ENCODE peak calls at places on chromosomes 3 and 15, in nine cellular contexts. O, X, C, W, E, T, I, P and Q are unnamed samples.

GRCh38 chr3:147371771-147372340 is 34.5 kb downstream of the ZIC4 start:
- DNase-seq in O (no peak), X (no peak), C (no peak), W (no peak), E (no peak), T (no peak), I (no peak), P (no peak), Q (no peak)

GRCh38 chr15:45645026-45645980 is 10.5 kb downstream of the SQOR start:
- DNase-seq in O (no peak), X (no peak), C (peak; percentile 82), W (no peak), E (no peak), T (no peak), I (peak; percentile 65), P (no peak), Q (no peak)

GRCh38 chr15:90603893-90604292 is 74.2 kb downstream of the CRTC3 start:
- DNase-seq in O (no peak), X (peak; percentile 22), C (peak; percentile 59), W (peak; percentile 51), E (no peak), T (no peak), I (peak; percentile 19), P (no peak), Q (no peak)

GRCh38 chr3:108953210-108953609 is 469 bp downstream of the GUCA1C start:
- DNase-seq in O (no peak), X (no peak), C (no peak), W (no peak), E (no peak), T (no peak), I (peak; percentile 14), P (no peak), Q (no peak)

GRCh38 chr3:53495518-53496501 is 1.4 kb downstream of the CACNA1D start:
- DNase-seq in O (peak; percentile 54), X (no peak), C (no peak), W (no peak), E (peak; percentile 61), T (peak; percentile 58), I (no peak), P (no peak), Q (peak; percentile 26)

GRCh38 chr3:146581080-146581601 is 24.0 kb downstream of the PLSCR5 start:
- DNase-seq in O (no peak), X (no peak), C (no peak), W (no peak), E (no peak), T (no peak), I (no peak), P (no peak), Q (no peak)

GRCh38 chr3:152120606-152121291 is 148.0 kb upstream of the MBNL1 start:
- DNase-seq in O (no peak), X (no peak), C (no peak), W (no peak), E (no peak), T (no peak), I (no peak), P (no peak), Q (no peak)

GRCh38 chr3:31960793-31961431 is 20.1 kb downstream of the OSBPL10 start:
- DNase-seq in O (no peak), X (no peak), C (peak; percentile 63), W (no peak), E (no peak), T (peak; percentile 19), I (peak; percentile 76), P (no peak), Q (peak; percentile 71)

GRCh38 chr15:98177950-98178848 is 217.7 kb downstream of the ARRDC4 start:
- DNase-seq in O (peak; percentile 66), X (no peak), C (peak; percentile 82), W (no peak), E (peak; percentile 37), T (peak; percentile 36), I (peak; percentile 83), P (peak; percentile 40), Q (peak; percentile 1)

GRCh38 chr3:195137638-195138588 is 133.0 kb downstream of the XXYLT1 start:
- DNase-seq in O (no peak), X (no peak), C (no peak), W (no peak), E (no peak), T (no peak), I (no peak), P (no peak), Q (no peak)

GRCh38 chr15:98881526-98882517 is 125.8 kb downstream of the PGPEP1L start:
- DNase-seq in O (peak; percentile 36), X (no peak), C (peak; percentile 79), W (no peak), E (peak; percentile 68), T (peak; percentile 65), I (peak; percentile 62), P (peak; percentile 52), Q (no peak)

GRCh38 chr15:40291088-40291574 is 8.3 kb upstream of the ANKRD63 start:
- DNase-seq in O (no peak), X (no peak), C (peak; percentile 85), W (no peak), E (no peak), T (no peak), I (peak; percentile 63), P (no peak), Q (peak; percentile 56)

GRCh38 chr15:99729920-99730319 is 3.3 kb downstream of the LYSMD4 start:
- DNase-seq in O (no peak), X (no peak), C (peak; percentile 69), W (no peak), E (peak; percentile 51), T (no peak), I (peak; percentile 52), P (peak; percentile 70), Q (no peak)

GRCh38 chr15:62569460-62570404 is 404.6 kb upstream of the C2CD4B start:
- DNase-seq in O (no peak), X (no peak), C (peak; percentile 64), W (no peak), E (no peak), T (no peak), I (peak; percentile 81), P (no peak), Q (peak; percentile 26)

GRCh38 chr3:11954312-11954934 is 49.8 kb upstream of the SYN2 start:
- DNase-seq in O (no peak), X (no peak), C (no peak), W (no peak), E (no peak), T (no peak), I (no peak), P (no peak), Q (peak; percentile 34)

GRCh38 chr3:107392549-107393165 is 15.4 kb downstream of the CCDC54 start:
- DNase-seq in O (no peak), X (no peak), C (peak; percentile 77), W (no peak), E (no peak), T (no peak), I (peak; percentile 75), P (no peak), Q (no peak)

GRCh38 chr3:49476563-49476962 is 6.5 kb downstream of the DAG1 start:
- DNase-seq in O (no peak), X (no peak), C (peak; percentile 56), W (no peak), E (no peak), T (peak; percentile 36), I (peak; percentile 53), P (no peak), Q (no peak)